ENCODE peak calls at places on chromosomes 1 and 21, in five cellular contexts. O is GM23338, D is HepG2, I is HCT116, T is K562. N is an unnamed sample.

GRCh38 chr1:63524166-63524565 is 841 bp downstream of the EFCAB7 start:
- ATAC-seq in O (no peak), D (no peak), I (no peak), T (no peak), N (no peak)

GRCh38 chr1:36304970-36305914 is 926 bp upstream of the SH3D21 start:
- ATAC-seq in O (no peak), D (peak; percentile 0), I (no peak), T (no peak), N (no peak)

GRCh38 chr1:244350027-244350426 is 101.7 kb downstream of the ADSS2 start:
- ATAC-seq in O (no peak), D (no peak), I (no peak), T (no peak), N (no peak)

GRCh38 chr21:41289431-41289830 is 27.2 kb upstream of the FAM3B start:
- ATAC-seq in O (peak; percentile 92), D (peak; percentile 88), I (peak; percentile 97), T (peak; percentile 74), N (no peak)

GRCh38 chr1:3480369-3480719 is 25.9 kb downstream of the ARHGEF16 start:
- ATAC-seq in O (no peak), D (peak; percentile 47), I (no peak), T (no peak), N (no peak)

GRCh38 chr1:229456016-229456415 is 22.1 kb upstream of the ACTA1 start:
- ATAC-seq in O (no peak), D (no peak), I (no peak), T (no peak), N (no peak)

GRCh38 chr1:173101589-173101988 is 50.8 kb upstream of the TNFSF18 start:
- ATAC-seq in O (no peak), D (no peak), I (no peak), T (no peak), N (no peak)

GRCh38 chr1:237901284-237901870 is 10.7 kb upstream of the ZP4 start:
- ATAC-seq in O (peak; percentile 97), D (peak; percentile 71), I (no peak), T (peak; percentile 31), N (no peak)

GRCh38 chr1:212593696-212594335 is 14.7 kb upstream of the ATF3 start:
- ATAC-seq in O (no peak), D (no peak), I (no peak), T (no peak), N (no peak)

GRCh38 chr1:180167721-180168467 is 13.2 kb downstream of the QSOX1 start:
- ATAC-seq in O (peak; percentile 90), D (peak; percentile 77), I (peak; percentile 97), T (peak; percentile 60), N (no peak)

GRCh38 chr1:99781798-99782197 is 15.4 kb upstream of the FRRS1 start:
- ATAC-seq in O (no peak), D (no peak), I (no peak), T (peak; percentile 62), N (no peak)

GRCh38 chr1:91891969-91892368 is 6.0 kb upstream of the TGFBR3 start:
- ATAC-seq in O (peak; percentile 93), D (no peak), I (no peak), T (no peak), N (no peak)

GRCh38 chr1:86541859-86542258 is 5.0 kb upstream of the CLCA4 start:
- ATAC-seq in O (no peak), D (no peak), I (no peak), T (no peak), N (no peak)

GRCh38 chr1:26733982-26734381 is 38.2 kb downstream of the ARID1A start:
- ATAC-seq in O (no peak), D (no peak), I (no peak), T (no peak), N (peak; percentile 70)

GRCh38 chr1:3146458-3146857 is 77.5 kb downstream of the PRDM16 start:
- ATAC-seq in O (no peak), D (no peak), I (no peak), T (no peak), N (no peak)

GRCh38 chr1:85259866-85260345 is 444 bp upstream of the C1orf52 start:
- ATAC-seq in O (no peak), D (no peak), I (no peak), T (no peak), N (peak; percentile 66)
- TF ChIP-seq POLR2AphosphoS5 in O (no peak), D (no peak), I (no peak), T (no peak), N (no peak)

GRCh38 chr1:204070895-204071294 is 2.0 kb upstream of the SOX13 start:
- ATAC-seq in O (no peak), D (no peak), I (no peak), T (no peak), N (no peak)

GRCh38 chr1:204073837-204074273 is 940 bp downstream of the SOX13 start:
- ATAC-seq in O (no peak), D (peak; percentile 0), I (peak; percentile 13), T (no peak), N (no peak)

GRCh38 chr1:204074274-204075115 is 1.6 kb downstream of the SOX13 start:
- ATAC-seq in O (peak; percentile 7), D (peak; percentile 80), I (peak; percentile 23), T (no peak), N (peak; percentile 39)

GRCh38 chr1:204075116-204075636 is 2.3 kb downstream of the SOX13 start:
- ATAC-seq in O (peak; percentile 6), D (peak; percentile 70), I (no peak), T (no peak), N (no peak)

DNA sequence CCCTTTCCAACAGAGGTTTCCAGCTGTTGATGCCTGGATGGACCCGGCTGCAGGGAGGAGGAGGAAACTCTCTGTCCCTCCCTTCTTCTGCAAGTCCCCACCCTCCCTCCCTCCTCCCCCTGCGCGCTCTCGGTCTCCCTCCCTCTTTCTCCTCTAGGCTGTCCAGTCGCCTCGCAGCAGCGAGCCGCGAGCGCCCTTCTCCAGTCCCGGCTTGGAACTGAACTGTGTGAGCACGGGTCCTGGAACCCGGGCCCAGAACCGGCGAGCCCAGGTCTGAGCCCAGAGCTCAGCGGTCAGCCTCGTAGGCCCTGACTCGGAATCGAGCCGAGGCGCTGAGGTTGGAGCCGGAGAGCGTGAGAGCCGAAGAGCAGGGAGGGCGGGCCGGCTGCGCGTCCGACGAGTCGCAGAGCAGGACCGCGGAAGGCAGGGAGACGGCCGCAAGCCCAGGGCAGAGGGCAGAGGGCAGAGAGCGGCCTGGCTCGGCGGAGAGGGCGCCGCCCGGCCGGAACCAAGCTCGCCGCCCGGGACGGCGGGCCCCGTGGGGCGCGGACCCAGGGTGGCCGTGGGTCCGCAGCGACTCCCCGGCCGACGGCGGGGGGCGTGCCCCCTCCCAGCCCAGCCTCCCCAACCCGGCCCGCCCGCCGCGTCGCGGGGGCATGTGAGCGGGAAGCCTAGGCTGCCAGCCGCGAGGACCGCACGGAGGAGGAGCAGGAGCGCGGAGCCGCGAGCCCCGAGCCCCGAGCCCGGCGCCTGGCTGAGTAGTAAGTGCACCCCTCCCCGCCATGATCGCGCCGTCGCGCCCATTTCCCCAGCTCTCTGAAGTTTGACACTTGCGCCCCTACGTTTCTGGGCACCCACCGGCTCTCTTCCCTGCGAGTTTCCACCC is at the start of gene SOX13:
- ATAC-seq in O (peak; percentile 66), D (peak; percentile 72), I (peak; percentile 86), T (peak; percentile 96), N (peak; percentile 87)
- TF ChIP-seq POLR2AphosphoS5 in O (peak; percentile 100), D (peak; percentile 94), I (peak; percentile 99), T (no peak), N (peak; percentile 93)

GRCh38 chr1:47990286-47990685 is 6.9 kb downstream of the TRABD2B start:
- ATAC-seq in O (no peak), D (no peak), I (no peak), T (no peak), N (no peak)
- TF ChIP-seq POLR2AphosphoS5 in O (no peak), D (no peak), I (no peak), T (no peak), N (no peak)

GRCh38 chr1:115924730-115925129 is 51.6 kb upstream of the SLC22A15 start:
- ATAC-seq in O (peak; percentile 71), D (no peak), I (no peak), T (no peak), N (no peak)
- TF ChIP-seq POLR2AphosphoS5 in O (no peak), D (no peak), I (no peak), T (no peak), N (no peak)

DNA sequence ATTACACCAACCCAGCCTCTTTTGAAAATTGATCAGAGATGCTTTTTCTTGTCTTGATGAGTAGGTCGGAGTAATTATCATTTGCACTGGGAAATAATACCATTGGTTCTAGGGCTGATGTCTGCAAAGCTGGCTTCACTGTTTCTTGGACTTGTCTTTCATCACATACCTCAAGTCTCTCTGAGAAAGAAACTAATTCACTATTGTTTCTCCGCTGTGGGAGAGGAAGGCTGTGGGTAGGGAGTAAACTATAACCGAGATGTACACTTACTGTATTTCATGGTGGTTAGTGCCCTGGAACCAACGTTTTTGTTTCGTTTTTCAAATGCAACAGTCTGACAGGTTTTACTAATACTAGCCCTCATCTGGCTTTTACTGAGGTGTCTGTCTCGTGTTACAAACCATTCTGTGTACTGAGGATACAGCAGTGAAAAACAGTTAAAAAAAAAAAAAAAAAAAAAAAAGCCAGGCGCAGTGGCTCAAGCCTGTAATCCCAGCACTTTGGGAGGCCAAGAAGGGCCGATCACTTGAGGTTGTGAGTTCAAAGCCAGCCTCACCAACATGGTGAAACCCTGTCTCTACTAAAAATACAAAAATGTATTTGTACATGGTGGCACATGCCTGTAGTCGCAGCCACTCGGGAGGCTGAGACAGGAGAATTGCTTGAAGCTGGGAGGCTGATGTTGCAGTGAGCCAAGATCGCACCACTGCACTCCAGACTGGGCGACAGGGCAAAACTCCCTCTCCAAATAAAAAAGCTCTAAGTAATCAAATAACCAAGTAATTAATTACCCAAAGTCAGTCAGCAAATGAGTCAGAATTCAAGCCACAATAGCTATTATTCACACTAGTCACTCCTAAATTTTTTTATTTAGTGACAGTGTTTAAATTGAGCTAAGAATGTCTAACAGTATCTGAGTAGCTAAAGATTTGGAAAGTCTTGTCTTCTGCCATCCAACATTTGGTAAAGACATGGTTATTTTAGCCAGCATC is 23.3 kb downstream of the TOMM20 start:
- ATAC-seq in O (peak; percentile 5), D (peak; percentile 1), I (no peak), T (peak; percentile 20), N (no peak)
- TF ChIP-seq POLR2AphosphoS5 in O (no peak), D (no peak), I (no peak), T (no peak), N (no peak)